ENCODE peak calls at places on chromosomes 3 and 15, in six cellular contexts. R, W, V, F, T and C are unnamed samples.

GRCh38 chr3:111012388-111013248 is 59.0 kb upstream of the NECTIN3 start:
- DNase-seq in T (no peak), W (no peak), R (peak; percentile 0), F (no peak), V (peak; percentile 5), C (no peak)

GRCh38 chr3:51378726-51379125 is 6.4 kb upstream of the MANF start:
- DNase-seq in T (no peak), R (no peak), F (no peak), V (no peak), W (no peak), C (no peak)

GRCh38 chr3:143123353-143123974 is 3.9 kb downstream of the CHST2 start:
- DNase-seq in T (no peak), F (no peak), W (no peak), V (no peak), R (no peak), C (no peak)

GRCh38 chr3:32097768-32098167 is 8.7 kb upstream of the GPD1L start:
- DNase-seq in R (no peak), F (no peak), V (no peak), W (no peak), T (no peak), C (no peak)

GRCh38 chr3:39990532-39990931 is 181.1 kb downstream of the MYRIP start:
- DNase-seq in R (peak; percentile 1), W (peak; percentile 34), V (peak; percentile 3), F (peak; percentile 17), T (no peak), C (no peak)

GRCh38 chr15:75454471-75455418 is 3.3 kb upstream of the SIN3A start:
- DNase-seq in F (no peak), T (peak; percentile 61), R (peak; percentile 86), V (peak; percentile 86), W (peak; percentile 51), C (peak; percentile 81)

GRCh38 chr3:60555704-60556340 is 695.4 kb downstream of the FHIT start:
- DNase-seq in R (no peak), F (no peak), W (no peak), V (no peak), T (no peak), C (no peak)

GRCh38 chr3:133188996-133189395 is 150.8 kb downstream of the TMEM108 start:
- DNase-seq in W (no peak), F (no peak), V (no peak), T (no peak), R (no peak), C (no peak)

GRCh38 chr15:78540135-78540954 is at the start of gene PSMA4:
- DNase-seq in T (peak; percentile 91), W (peak; percentile 78), V (peak; percentile 93), F (peak; percentile 65), R (peak; percentile 92), C (peak; percentile 92)

GRCh38 chr3:4583441-4583840 is 90.3 kb downstream of the ITPR1 start:
- DNase-seq in F (no peak), V (no peak), W (no peak), R (no peak), T (no peak), C (no peak)